ENCODE peak calls at places on chromosome 20, in four cellular contexts. G is H9, S is IMR-90, X is H1. R is an unnamed sample.

GRCh38 chr20:2713285-2713684 is 20.7 kb downstream of the EBF4 start:
- DNase-seq in G (no peak), S (no peak), X (no peak), R (peak)

GRCh38 chr20:31517373-31517772 is 3.1 kb downstream of the HM13 start:
- DNase-seq in G (peak), S (peak), X (peak), R (peak)

GRCh38 chr20:59683181-59683580 is 78.8 kb downstream of the PHACTR3 start:
- DNase-seq in G (no peak), S (no peak), X (no peak), R (no peak)

GRCh38 chr20:41889125-41889870 is 271.1 kb upstream of the CHD6 start:
- DNase-seq in G (peak), S (no peak), X (no peak), R (peak)

GRCh38 chr20:8232332-8232731 is 100.3 kb downstream of the PLCB1 start:
- DNase-seq in G (no peak), S (no peak), X (no peak), R (no peak)

GRCh38 chr20:32972181-32973076 is 31.8 kb downstream of the SUN5 start:
- DNase-seq in G (peak), S (no peak), X (peak), R (peak)

GRCh38 chr20:13205402-13205801 is 15.7 kb upstream of the ISM1 start:
- DNase-seq in G (no peak), S (no peak), X (no peak), R (no peak)

GRCh38 chr20:9220874-9221547 is 152.1 kb downstream of the PLCB4 start:
- DNase-seq in G (no peak), S (peak), X (no peak), R (peak)

GRCh38 chr20:11849270-11849920 is 68.3 kb upstream of the BTBD3 start:
- DNase-seq in G (no peak), S (peak), X (no peak), R (no peak)

DNA sequence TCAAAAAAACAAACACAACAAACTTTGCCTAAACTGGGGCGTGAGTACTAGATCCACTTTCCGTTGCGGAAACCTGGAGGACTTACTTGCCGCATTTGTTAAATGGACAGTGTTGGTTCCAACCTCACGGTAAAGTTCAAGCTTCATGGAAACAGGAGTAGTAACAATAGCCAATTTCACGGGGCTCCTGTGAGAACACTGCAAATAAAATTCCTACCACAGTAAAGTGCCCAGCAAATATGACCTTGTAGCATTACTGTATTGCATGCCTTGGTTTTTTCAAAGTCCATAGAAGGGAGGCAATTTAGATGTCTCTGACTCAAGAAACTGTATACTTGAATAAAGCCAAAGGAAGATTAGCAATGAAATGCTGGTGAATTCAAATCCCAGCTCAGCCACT is 3.6 kb upstream of the CYP24A1 start:
- DNase-seq in G (no peak), S (no peak), X (no peak), R (no peak)
- H4K5ac ChIP-seq in G (no peak), S (no peak), X (no peak), R (no peak)

GRCh38 chr20:61932199-61932592 is 133.5 kb downstream of the TAF4 start:
- DNase-seq in G (no peak), S (no peak), X (peak), R (no peak)
- H4K5ac ChIP-seq in G (no peak), S (no peak), X (no peak), R (no peak)

DNA sequence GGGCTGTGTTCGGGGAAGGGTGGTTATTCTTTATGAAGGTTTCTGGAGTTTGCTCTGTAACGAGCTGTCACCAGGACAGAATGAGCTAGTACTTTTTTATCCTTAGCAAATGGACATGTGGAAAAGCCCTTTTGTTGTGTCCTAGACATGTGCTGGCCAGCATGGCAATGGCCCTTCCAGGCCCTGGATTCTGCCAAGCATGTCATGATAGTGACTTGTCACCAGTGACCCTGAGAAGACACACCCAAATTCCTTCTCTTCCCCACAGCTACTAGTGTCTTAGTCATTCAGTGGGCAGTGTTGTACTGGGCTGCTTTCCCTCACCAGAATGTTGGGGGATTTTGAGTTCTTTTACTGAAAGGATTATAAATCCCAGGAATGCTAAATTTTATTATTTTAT is 74.0 kb upstream of the XRN2 start:
- DNase-seq in G (no peak), S (peak), X (no peak), R (no peak)
- H4K5ac ChIP-seq in G (no peak), S (no peak), X (no peak), R (no peak)

GRCh38 chr20:43900062-43900461 is 14.6 kb upstream of the TOX2 start:
- DNase-seq in G (no peak), S (no peak), X (no peak), R (no peak)

GRCh38 chr20:43895235-43895634 is 19.4 kb upstream of the TOX2 start:
- DNase-seq in G (no peak), S (peak), X (no peak), R (no peak)

GRCh38 chr20:43899274-43899878 is 15.3 kb upstream of the TOX2 start:
- DNase-seq in G (peak), S (no peak), X (no peak), R (no peak)

GRCh38 chr20:43893930-43894329 is 20.7 kb upstream of the TOX2 start:
- DNase-seq in G (no peak), S (peak), X (no peak), R (no peak)

GRCh38 chr20:43894531-43894930 is 20.1 kb upstream of the TOX2 start:
- DNase-seq in G (no peak), S (no peak), X (no peak), R (peak)
- H4K5ac ChIP-seq in G (no peak), S (no peak), X (no peak), R (no peak)

GRCh38 chr20:40010483-40010882 is 678.6 kb downstream of the MAFB start:
- DNase-seq in G (no peak), S (no peak), X (no peak), R (no peak)

GRCh38 chr20:40006168-40006860 is 682.7 kb downstream of the MAFB start:
- DNase-seq in G (no peak), S (no peak), X (no peak), R (no peak)

GRCh38 chr20:40008177-40008576 is 680.9 kb downstream of the MAFB start:
- DNase-seq in G (no peak), S (peak), X (no peak), R (peak)

GRCh38 chr20:40009542-40009941 is 679.5 kb downstream of the MAFB start:
- DNase-seq in G (no peak), S (peak), X (no peak), R (no peak)
- H4K5ac ChIP-seq in G (no peak), S (no peak), X (no peak), R (no peak)

GRCh38 chr20:36236786-36237121 is 476 bp downstream of the AAR2 start:
- DNase-seq in G (no peak), S (no peak), X (no peak), R (no peak)

GRCh38 chr20:36237477-36237876 is 1.2 kb downstream of the AAR2 start:
- DNase-seq in G (no peak), S (no peak), X (no peak), R (no peak)

GRCh38 chr20:36235892-36236785 is at the start of gene AAR2:
- DNase-seq in G (peak), S (peak), X (peak), R (peak)

GRCh38 chr20:36238153-36238552 is 1.9 kb downstream of the AAR2 start:
- DNase-seq in G (no peak), S (no peak), X (no peak), R (no peak)

DNA sequence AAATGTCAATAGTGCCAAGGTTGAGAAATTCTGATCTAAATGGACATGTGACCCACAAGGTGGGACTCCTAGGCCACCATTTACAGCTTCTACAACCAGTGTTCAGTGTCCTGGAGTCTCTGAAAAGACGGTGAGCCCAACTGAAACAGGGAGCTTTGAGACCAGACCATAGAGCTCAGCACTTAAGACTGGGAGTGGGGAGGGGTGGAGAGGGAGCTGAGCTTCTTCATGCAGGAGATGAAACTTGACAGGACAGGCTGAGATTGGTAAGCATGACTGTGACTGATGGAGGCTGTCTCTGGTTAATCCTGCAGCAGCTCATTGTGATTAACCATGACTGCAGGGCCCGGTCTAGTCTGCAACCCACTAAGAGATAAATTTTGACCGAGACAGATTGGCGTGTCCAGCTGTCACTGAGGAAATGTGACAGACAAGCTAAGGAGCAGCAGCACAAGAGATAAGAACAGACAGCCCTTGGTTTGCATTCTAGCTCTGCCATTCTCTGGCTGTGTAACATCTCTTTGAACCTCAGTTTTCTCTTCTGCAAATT is 1.4 kb upstream of the AAR2 start:
- DNase-seq in G (no peak), S (no peak), X (no peak), R (no peak)
- H4K5ac ChIP-seq in G (no peak), S (no peak), X (no peak), R (no peak)